ENCODE peak calls at places on chromosomes 2 and 18, in four cellular contexts. D is fibroblast of lung, Q is PC-3, O is H1. P is an unnamed sample.

GRCh38 chr2:65031341-65032015 is 24.7 kb upstream of the CEP68 start:
- DNase-seq in D (no peak), Q (peak), O (peak), P (no peak)

GRCh38 chr18:59646946-59647307 is 50.3 kb downstream of the CCBE1 start:
- DNase-seq in D (no peak), Q (no peak), O (no peak), P (no peak)

GRCh38 chr2:137929504-137929886 is 34.8 kb upstream of the HNMT start:
- DNase-seq in D (no peak), Q (no peak), O (no peak), P (no peak)

GRCh38 chr2:216880509-216881184 is 20.8 kb upstream of the TNP1 start:
- DNase-seq in D (peak), Q (no peak), O (no peak), P (no peak)

GRCh38 chr2:100606740-100607343 is 44.0 kb downstream of the PDCL3 start:
- DNase-seq in D (peak), Q (peak), O (peak), P (peak)

GRCh38 chr2:120441744-120442471 is 96.0 kb downstream of the INHBB start:
- DNase-seq in D (peak), Q (peak), O (peak), P (peak)

GRCh38 chr2:60094450-60094929 is 459.0 kb downstream of the BCL11A start:
- DNase-seq in D (no peak), Q (no peak), O (no peak), P (peak)

GRCh38 chr2:196840171-196840570 is 31.0 kb upstream of the C2orf66 start:
- DNase-seq in D (no peak), Q (no peak), O (no peak), P (no peak)

GRCh38 chr2:43052944-43053306 is 173.5 kb downstream of the ZFP36L2 start:
- DNase-seq in D (no peak), Q (no peak), O (no peak), P (no peak)

GRCh38 chr2:218645126-218645525 is 14.3 kb downstream of the ZNF142 start:
- DNase-seq in D (peak), Q (peak), O (no peak), P (peak)

GRCh38 chr2:24725956-24726355 is 67.2 kb downstream of the PTRHD1 start:
- DNase-seq in D (no peak), Q (no peak), O (no peak), P (no peak)

GRCh38 chr18:13436596-13436995 is 218.0 kb downstream of the LDLRAD4 start:
- DNase-seq in D (no peak), Q (no peak), O (no peak), P (no peak)

GRCh38 chr2:191631754-191632153 is 46.2 kb upstream of the NABP1 start:
- DNase-seq in D (peak), Q (peak), O (no peak), P (peak)

GRCh38 chr2:202494300-202494699 is 118.2 kb downstream of the BMPR2 start:
- DNase-seq in D (peak), Q (peak), O (no peak), P (peak)

GRCh38 chr18:10533111-10533510 is 7.3 kb downstream of the NAPG start:
- DNase-seq in D (no peak), Q (no peak), O (no peak), P (no peak)

GRCh38 chr2:32357545-32358482 is 991 bp downstream of the BIRC6 start:
- DNase-seq in D (peak), Q (peak), O (peak), P (peak)

GRCh38 chr2:69625078-69625788 is 18.3 kb downstream of the AAK1 start:
- DNase-seq in D (no peak), Q (peak), O (no peak), P (peak)

GRCh38 chr2:216803803-216804202 is 56.1 kb downstream of the TNP1 start:
- DNase-seq in D (no peak), Q (no peak), O (no peak), P (no peak)

GRCh38 chr2:66587216-66587615 is 152.3 kb downstream of the MEIS1 start:
- DNase-seq in D (peak), Q (peak), O (peak), P (peak)

GRCh38 chr2:199659207-199659606 is 191.8 kb downstream of the FTCDNL1 start:
- DNase-seq in D (peak), Q (no peak), O (peak), P (peak)

GRCh38 chr2:223524066-223524465 is 78.1 kb downstream of the SCG2 start:
- DNase-seq in D (no peak), Q (no peak), O (no peak), P (no peak)

GRCh38 chr2:232465061-232465460 is 9.1 kb downstream of the ALPI start:
- DNase-seq in D (no peak), Q (no peak), O (no peak), P (no peak)

GRCh38 chr2:229629039-229629438 is 85.3 kb downstream of the DNER start:
- DNase-seq in D (no peak), Q (no peak), O (no peak), P (no peak)

GRCh38 chr2:200747668-200748618 is 63.8 kb upstream of the BZW1 start:
- DNase-seq in D (peak), Q (peak), O (no peak), P (no peak)

GRCh38 chr18:74459877-74460276 is 2.8 kb upstream of the DIPK1C start:
- DNase-seq in D (no peak), Q (no peak), O (peak), P (no peak)

GRCh38 chr2:8234253-8234652 is 447.6 kb upstream of the ID2 start:
- DNase-seq in D (no peak), Q (no peak), O (no peak), P (no peak)

GRCh38 chr18:3025544-3025943 is 12.6 kb upstream of the LPIN2 start:
- DNase-seq in D (no peak), Q (no peak), O (no peak), P (no peak)

GRCh38 chr2:157810037-157810436 is 66.1 kb downstream of the ACVR1 start:
- DNase-seq in D (no peak), Q (no peak), O (no peak), P (peak)

GRCh38 chr2:70830333-70830732 is 5.3 kb downstream of the CD207 start:
- DNase-seq in D (no peak), Q (no peak), O (no peak), P (no peak)

GRCh38 chr2:55948176-55948921 is 24.8 kb upstream of the EFEMP1 start:
- DNase-seq in D (peak), Q (peak), O (no peak), P (peak)

GRCh38 chr2:11553661-11554429 is 20.0 kb downstream of the GREB1 start:
- DNase-seq in D (peak), Q (peak), O (no peak), P (no peak)

GRCh38 chr2:224407241-224407680 is 5.4 kb upstream of the FAM124B start:
- DNase-seq in D (no peak), Q (no peak), O (no peak), P (peak)

GRCh38 chr2:100580474-100581264 is 17.9 kb downstream of the PDCL3 start:
- DNase-seq in D (no peak), Q (no peak), O (no peak), P (no peak)

GRCh38 chr18:59669872-59670657 is 27.2 kb downstream of the CCBE1 start:
- DNase-seq in D (no peak), Q (no peak), O (no peak), P (peak)

GRCh38 chr2:220143336-220143735 is 515.9 kb downstream of the SLC4A3 start:
- DNase-seq in D (peak), Q (peak), O (no peak), P (no peak)

GRCh38 chr2:14700753-14701152 is 68.2 kb downstream of the LRATD1 start:
- DNase-seq in D (peak), Q (peak), O (no peak), P (no peak)

GRCh38 chr2:237280235-237280634 is 133.7 kb downstream of the COL6A3 start:
- DNase-seq in D (peak), Q (peak), O (no peak), P (no peak)

GRCh38 chr2:237277151-237277550 is 136.8 kb downstream of the COL6A3 start:
- DNase-seq in D (peak), Q (no peak), O (no peak), P (no peak)

GRCh38 chr2:237280937-237281336 is 133.0 kb downstream of the COL6A3 start:
- DNase-seq in D (no peak), Q (no peak), O (no peak), P (no peak)

GRCh38 chr2:237278593-237278992 is 135.4 kb downstream of the COL6A3 start:
- DNase-seq in D (peak), Q (no peak), O (no peak), P (no peak)

DNA sequence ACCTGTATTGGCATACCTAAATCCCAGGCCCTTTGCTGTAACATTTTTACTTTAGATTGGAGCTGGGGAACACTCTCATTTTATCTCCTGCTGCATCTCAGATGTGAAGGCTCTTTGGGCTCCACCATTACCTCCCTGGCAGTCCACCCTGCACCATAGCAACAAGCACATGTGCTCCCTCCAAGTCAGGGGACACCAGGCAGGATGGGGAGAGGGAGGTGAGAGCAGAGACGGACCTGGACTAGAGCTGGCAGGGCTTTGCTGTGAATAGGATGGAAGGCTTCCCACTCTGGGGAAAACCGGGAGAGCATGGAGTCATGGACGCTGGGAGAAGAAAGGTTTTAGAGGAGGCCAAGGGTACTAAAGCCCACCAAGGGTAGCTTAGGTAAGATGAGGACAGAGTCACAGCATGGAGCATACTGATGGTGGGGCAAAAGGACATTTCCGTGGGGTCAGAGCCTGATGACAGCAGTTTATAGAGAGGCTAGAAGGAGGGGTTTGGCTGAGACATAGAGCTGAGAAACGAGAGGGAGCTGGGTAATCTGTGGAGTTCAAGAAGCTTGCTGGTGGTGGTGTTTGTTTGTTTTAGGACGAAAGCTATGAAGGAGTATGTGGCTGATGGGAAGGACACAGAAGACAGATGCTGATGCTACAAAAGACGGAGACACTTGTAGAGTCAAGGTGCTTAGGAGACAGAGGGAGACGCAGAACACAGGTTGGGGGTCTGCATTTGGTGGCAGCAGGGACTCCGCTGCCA is 134.8 kb downstream of the COL6A3 start:
- DNase-seq in D (no peak), Q (no peak), O (no peak), P (no peak)
- TF ChIP-seq CTCF in D (no peak), Q (no peak), O (no peak), P (no peak)

DNA sequence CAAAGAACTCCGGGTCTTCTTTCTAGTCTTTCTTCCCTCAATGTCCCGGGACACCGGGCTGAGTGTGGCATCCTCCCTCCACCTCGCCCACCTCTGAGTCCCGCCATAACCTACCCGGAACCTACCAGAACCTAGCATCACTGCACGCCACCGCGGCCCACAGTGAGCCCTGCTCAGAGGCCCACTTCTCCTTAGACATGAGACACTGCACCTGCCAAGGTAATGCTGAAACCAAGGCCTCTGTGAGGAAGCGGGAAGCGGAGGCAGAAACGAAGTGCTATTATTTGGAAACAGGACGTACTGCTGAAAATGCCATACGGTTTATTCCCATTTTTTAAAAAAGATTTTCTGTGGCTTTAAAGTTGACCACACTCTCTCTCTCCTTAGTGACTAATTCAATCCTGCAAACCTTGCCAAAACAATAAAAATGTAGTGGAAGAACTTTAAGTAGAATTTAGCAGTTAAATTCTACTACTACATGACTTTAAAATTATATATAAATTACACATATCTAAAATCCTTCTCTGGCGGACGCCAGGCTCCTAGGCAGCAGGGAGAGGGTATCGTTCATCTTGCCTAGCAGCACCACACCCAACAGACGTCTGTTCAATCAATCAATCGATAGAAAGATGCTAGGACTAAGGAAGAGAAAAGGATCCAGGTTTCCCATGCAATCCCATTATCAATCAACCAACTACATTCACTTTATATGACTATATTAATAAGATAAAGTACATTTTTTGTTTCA is 82.0 kb downstream of the ZNF516 start:
- DNase-seq in D (peak), Q (no peak), O (no peak), P (peak)
- H3K27ac ChIP-seq in D (no peak), Q (no peak), O (no peak), P (no peak)

DNA sequence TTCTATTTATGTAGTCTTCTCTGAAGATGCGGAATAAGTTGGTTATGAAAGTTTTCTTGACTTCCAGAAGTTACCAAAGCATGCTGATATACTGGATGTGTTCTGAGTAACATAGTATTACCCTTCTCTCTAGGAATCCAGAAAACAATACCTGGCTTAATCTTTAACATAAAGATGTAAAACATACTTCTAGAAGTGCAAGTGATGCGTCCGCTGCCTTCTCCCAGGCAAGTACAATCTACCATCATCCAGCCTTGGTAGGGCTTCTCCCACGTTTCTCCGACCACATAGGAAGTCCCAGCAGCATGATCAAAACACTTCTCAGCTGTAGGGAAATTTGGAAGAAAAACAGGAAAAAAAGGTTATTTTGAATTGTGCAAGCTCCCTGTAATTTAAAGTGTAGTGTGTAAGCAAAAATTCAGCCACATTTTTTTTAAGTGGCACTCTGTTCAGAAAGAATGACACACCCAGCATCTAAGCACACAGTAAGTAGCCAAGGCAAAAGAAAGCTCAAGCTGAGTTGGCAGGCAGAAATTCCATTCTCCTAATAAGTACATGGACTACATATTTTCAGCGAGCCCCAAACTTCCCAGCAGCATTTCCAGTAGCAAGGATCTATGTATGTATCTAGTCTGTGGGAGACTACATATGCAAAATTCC is 5.2 kb downstream of the FN1 start:
- DNase-seq in D (peak), Q (no peak), O (no peak), P (peak)
- H3K4me3 ChIP-seq in D (peak), Q (no peak), O (no peak), P (no peak)

GRCh38 chr2:181658444-181658843 is 1.5 kb upstream of the CERKL start:
- DNase-seq in D (no peak), Q (no peak), O (no peak), P (no peak)
- TF ChIP-seq CTCF in D (no peak), Q (no peak), O (no peak), P (no peak)

DNA sequence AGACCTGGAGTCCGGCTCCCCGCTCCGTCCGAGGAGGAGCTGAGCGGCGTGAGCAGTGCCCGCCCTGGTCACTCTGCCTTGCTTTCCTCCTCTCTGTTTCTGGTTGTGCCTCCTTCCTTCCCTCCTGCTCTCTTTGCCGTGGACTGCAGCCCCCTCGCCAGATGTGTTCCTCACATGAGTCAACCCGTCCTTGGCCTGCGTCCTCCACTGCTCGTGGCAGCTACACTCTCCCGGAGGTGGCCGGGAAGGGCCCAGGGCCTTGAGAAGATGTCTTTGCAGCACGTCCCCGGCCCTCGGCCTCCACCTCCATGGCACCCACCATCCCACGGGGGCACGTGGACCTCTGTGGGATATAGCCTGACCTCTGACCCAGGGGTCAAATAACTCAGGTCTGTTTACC is 42.4 kb downstream of the NFATC1 start:
- DNase-seq in D (no peak), Q (no peak), O (no peak), P (no peak)
- H3K27ac ChIP-seq in D (no peak), Q (no peak), O (no peak), P (no peak)

DNA sequence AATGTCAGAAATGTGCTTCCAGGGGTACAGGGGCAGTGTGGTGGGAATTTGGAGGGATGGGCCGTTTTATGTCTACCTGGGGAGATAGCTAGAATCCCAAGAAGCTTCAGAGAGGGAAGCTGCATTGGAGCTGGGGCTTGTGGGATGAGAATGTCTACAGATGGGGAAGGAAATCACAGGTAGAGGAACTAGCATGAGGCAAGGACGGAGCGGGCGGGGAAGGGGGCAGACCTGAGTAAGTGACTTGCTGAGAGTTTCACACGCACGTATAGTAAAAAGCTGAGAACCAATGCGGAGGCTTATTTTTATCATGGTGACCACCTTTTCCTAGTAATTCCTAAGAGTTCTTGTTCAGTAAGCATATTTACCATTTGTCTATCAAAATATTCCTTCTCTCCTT is 6.3 kb downstream of the C2orf80 start:
- DNase-seq in D (no peak), Q (no peak), O (peak), P (no peak)
- H3K4me3 ChIP-seq in D (no peak), Q (no peak), O (peak), P (no peak)

GRCh38 chr18:48997681-48997984 is 46.9 kb upstream of the SMAD7 start:
- DNase-seq in D (no peak), Q (peak), O (no peak), P (peak)

GRCh38 chr18:48997985-48998831 is 47.4 kb upstream of the SMAD7 start:
- DNase-seq in D (peak), Q (peak), O (no peak), P (peak)

GRCh38 chr18:48994926-48995835 is 44.4 kb upstream of the SMAD7 start:
- DNase-seq in D (no peak), Q (no peak), O (no peak), P (no peak)

GRCh38 chr18:48996041-48996440 is 45.3 kb upstream of the SMAD7 start:
- DNase-seq in D (no peak), Q (no peak), O (no peak), P (no peak)

GRCh38 chr18:48996901-48997463 is 46.2 kb upstream of the SMAD7 start:
- DNase-seq in D (peak), Q (peak), O (no peak), P (no peak)
- TF ChIP-seq CTCF in D (no peak), Q (no peak), O (no peak), P (no peak)